ENCODE peak calls at places on chromosomes 1 and 21, in ten cellular contexts. V is ovary, B is tibial artery, G is OCI-LY7, T is thoracic aorta, C is kidney epithelial cell, X is pancreas, I is mammary epithelial cell, N is tibial nerve, D is lung. J is an unnamed sample.

GRCh38 chr1:21641967-21642366 is 27.2 kb downstream of the RAP1GAP start:
- DNase-seq in T (no peak), X (peak; percentile 98), V (no peak), D (no peak), I (no peak), G (no peak), N (no peak), C (no peak), B (no peak), J (no peak)

GRCh38 chr1:5296135-5296930 is 641.9 kb downstream of the AJAP1 start:
- DNase-seq in B (no peak), G (no peak), V (no peak), D (no peak), T (no peak), C (no peak), N (no peak), I (no peak), X (no peak), J (no peak)

GRCh38 chr21:32682696-32683474 is 44.9 kb downstream of the SYNJ1 start:
- DNase-seq in V (no peak), I (no peak), T (no peak), B (no peak), N (no peak), G (no peak), X (no peak), D (no peak), C (no peak), J (no peak)

GRCh38 chr1:201282931-201283829 is at the start of gene PKP1:
- DNase-seq in C (no peak), D (no peak), N (no peak), G (no peak), T (no peak), I (peak; percentile 89), V (no peak), B (no peak), X (peak; percentile 81), J (peak; percentile 78)

GRCh38 chr1:65090406-65090805 is 57.6 kb upstream of the AK4 start:
- DNase-seq in G (no peak), B (no peak), D (no peak), N (no peak), T (no peak), X (no peak), C (no peak), I (no peak), V (no peak), J (no peak)

GRCh38 chr1:26887125-26887524 is 3.0 kb downstream of the GPN2 start:
- DNase-seq in T (no peak), D (no peak), C (no peak), I (no peak), V (no peak), B (no peak), X (no peak), N (no peak), G (peak; percentile 58), J (peak; percentile 41)

GRCh38 chr21:38849776-38850175 is 44.0 kb downstream of the ETS2 start:
- DNase-seq in I (no peak), T (no peak), D (no peak), N (no peak), X (no peak), G (no peak), V (no peak), B (no peak), C (no peak), J (no peak)

GRCh38 chr1:151693057-151693651 is 23.4 kb downstream of the CELF3 start:
- DNase-seq in N (no peak), C (no peak), I (peak; percentile 26), G (peak; percentile 36), V (no peak), B (no peak), X (no peak), D (no peak), T (no peak), J (peak; percentile 41)

GRCh38 chr1:115330480-115331013 is 7.5 kb downstream of the NGF start:
- DNase-seq in T (no peak), I (peak; percentile 62), N (no peak), D (no peak), C (peak; percentile 64), G (no peak), B (peak; percentile 56), V (peak; percentile 56), X (no peak), J (peak; percentile 40)

GRCh38 chr1:85553416-85553815 is 27.1 kb upstream of the CCN1 start:
- DNase-seq in B (no peak), T (no peak), X (no peak), C (no peak), G (no peak), N (no peak), D (no peak), I (no peak), V (no peak), J (no peak)

GRCh38 chr1:16266411-16267118 is 29.6 kb upstream of the CPLANE2 start:
- DNase-seq in D (no peak), B (no peak), C (no peak), T (no peak), I (no peak), V (no peak), G (no peak), X (no peak), N (no peak), J (no peak)

GRCh38 chr1:83102630-83103071 is 896.3 kb downstream of the TTLL7 start:
- DNase-seq in B (no peak), T (no peak), G (no peak), I (no peak), C (no peak), N (no peak), X (no peak), V (no peak), D (no peak), J (peak; percentile 25)

GRCh38 chr1:172180886-172181285 is 239.6 kb upstream of the C1orf105 start:
- DNase-seq in N (peak; percentile 16), X (no peak), V (peak; percentile 52), C (no peak), B (peak; percentile 34), T (no peak), G (no peak), D (no peak), I (peak; percentile 3), J (peak; percentile 30)

GRCh38 chr1:51794868-51795267 is 83.7 kb downstream of the NRDC start:
- DNase-seq in T (no peak), D (no peak), I (no peak), B (no peak), G (no peak), C (no peak), N (no peak), X (no peak), V (no peak), J (no peak)

GRCh38 chr1:230104395-230105244 is 37.6 kb downstream of the GALNT2 start:
- DNase-seq in I (peak; percentile 99), N (peak; percentile 95), V (peak; percentile 80), G (peak; percentile 57), B (peak; percentile 99), T (peak; percentile 100), C (peak; percentile 99), D (peak; percentile 98), X (peak; percentile 97), J (peak; percentile 100)

GRCh38 chr1:231157311-231157710 is 4.5 kb upstream of the TRIM67 start:
- DNase-seq in N (no peak), B (no peak), C (no peak), G (no peak), X (no peak), V (no peak), D (no peak), T (no peak), I (no peak), J (no peak)

GRCh38 chr1:6970256-6970655 is 185.0 kb downstream of the CAMTA1 start:
- DNase-seq in C (no peak), X (no peak), D (no peak), G (no peak), N (no peak), T (no peak), V (no peak), B (no peak), I (no peak), J (no peak)

GRCh38 chr1:154572433-154573167 is 5.0 kb downstream of the CHRNB2 start:
- DNase-seq in N (no peak), G (no peak), V (no peak), I (no peak), B (no peak), D (no peak), T (no peak), X (no peak), C (no peak), J (no peak)

GRCh38 chr1:1073743-1074587 is at the start of gene RNF223:
- DNase-seq in B (no peak), X (peak; percentile 83), N (no peak), V (no peak), C (no peak), D (peak; percentile 74), I (peak; percentile 56), T (no peak), G (no peak), J (peak; percentile 46)

GRCh38 chr1:58898739-58899580 is 115.1 kb upstream of the JUN start:
- DNase-seq in I (no peak), D (no peak), T (no peak), X (no peak), N (no peak), G (no peak), V (peak; percentile 92), B (no peak), C (no peak), J (no peak)

GRCh38 chr1:32702599-32703478 is at the start of gene SYNC:
- DNase-seq in T (peak; percentile 38), C (no peak), X (peak; percentile 76), V (peak; percentile 80), D (peak; percentile 67), I (no peak), G (no peak), N (peak; percentile 53), B (peak; percentile 57), J (no peak)

GRCh38 chr1:156465747-156466365 is 34.7 kb downstream of the MEF2D start:
- DNase-seq in V (no peak), I (no peak), X (no peak), N (no peak), D (no peak), B (no peak), C (no peak), T (no peak), G (peak; percentile 39), J (no peak)
- TF ChIP-seq CTCF in V (no peak), I (peak; percentile 13), X (no peak), N (no peak), D (no peak), B (no peak), C (peak; percentile 25), T (no peak), G (peak; percentile 69), J (peak; percentile 13)

GRCh38 chr1:214317734-214318133 is 36.8 kb downstream of the SMYD2 start:
- DNase-seq in I (no peak), T (no peak), C (no peak), V (no peak), D (no peak), N (no peak), G (no peak), B (no peak), X (no peak), J (no peak)
- H3K4me3 ChIP-seq in I (no peak overlapping the region), T (no peak overlapping the region), C (no peak overlapping the region), V (no peak overlapping the region), D (no peak overlapping the region), N (no peak overlapping the region), G (no peak overlapping the region), B (no peak overlapping the region), X (no peak overlapping the region), J (no peak overlapping the region)

GRCh38 chr21:34878940-34879339 is 170.2 kb downstream of the RUNX1 start:
- DNase-seq in T (no peak), D (no peak), G (no peak), I (no peak), X (no peak), C (no peak), V (no peak), B (no peak), N (no peak), J (peak; percentile 64)
- H3K36me3 ChIP-seq in T (no peaks in the 10 kb centered on the region), D (no peaks in the 10 kb centered on the region), G (peaks cover 48% of the 10 kb centered on the region), I (peaks cover 54% of the 10 kb centered on the region), X (no peaks in the 10 kb centered on the region), C (peaks cover 1% of the 10 kb centered on the region), V (no peaks in the 10 kb centered on the region), B (peaks cover 14% of the 10 kb centered on the region), N (no peaks in the 10 kb centered on the region), J (peaks cover 8% of the 10 kb centered on the region)

GRCh38 chr1:57072775-57073174 is 107.0 kb upstream of the C8B start:
- DNase-seq in N (no peak), T (no peak), I (no peak), B (no peak), D (no peak), X (no peak), G (peak; percentile 7), C (no peak), V (no peak), J (peak; percentile 7)
- TF ChIP-seq CTCF in N (no peak), T (no peak), I (no peak), B (no peak), D (no peak), X (no peak), G (peak; percentile 49), C (peak; percentile 7), V (no peak), J (no peak)

J was measured in bronchial epithelial cell.